ENCODE peak calls at places on chromosomes 11 and 22, in four cellular contexts. B is K562, L is HepG2, J is GM12878. G is an unnamed sample.

GRCh38 chr11:28649922-28650321 is 541.7 kb downstream of the METTL15 start:
- DNase-seq in B (no peak), L (no peak), J (no peak), G (no peak)

GRCh38 chr11:29527391-29527936 is 489.4 kb downstream of the KCNA4 start:
- DNase-seq in B (no peak), L (peak), J (no peak), G (no peak)

GRCh38 chr11:129375731-129376657 is at the start of gene BARX2:
- DNase-seq in B (no peak), L (peak), J (no peak), G (peak)

GRCh38 chr11:2914475-2915195 is 14.6 kb downstream of the PHLDA2 start:
- DNase-seq in B (no peak), L (no peak), J (no peak), G (no peak)

GRCh38 chr22:27327981-27328721 is 473.4 kb downstream of the MN1 start:
- DNase-seq in B (no peak), L (no peak), J (no peak), G (no peak)

GRCh38 chr22:28514314-28514713 is 165.3 kb downstream of the TTC28 start:
- DNase-seq in B (no peak), L (no peak), J (no peak), G (no peak)

GRCh38 chr22:39176067-39176621 is 23.7 kb upstream of the CBX7 start:
- DNase-seq in B (no peak), L (peak), J (no peak), G (no peak)

GRCh38 chr11:103798456-103798855 is 238.0 kb upstream of the DDI1 start:
- DNase-seq in B (no peak), L (no peak), J (no peak), G (no peak)

GRCh38 chr22:27629908-27630733 is 171.4 kb downstream of the MN1 start:
- DNase-seq in B (no peak), L (no peak), J (no peak), G (no peak)

GRCh38 chr11:78351193-78351592 is 66.4 kb downstream of the GAB2 start:
- DNase-seq in B (no peak), L (no peak), J (no peak), G (no peak)

GRCh38 chr22:36862251-36863242 is 1.7 kb downstream of the NCF4 start:
- DNase-seq in B (no peak), L (no peak), J (peak), G (no peak)

GRCh38 chr22:46737105-46737975 is 712 bp downstream of the CERK start:
- DNase-seq in B (peak), L (no peak), J (no peak), G (peak)

GRCh38 chr11:128713595-128713994 is 19.7 kb downstream of the FLI1 start:
- DNase-seq in B (no peak), L (no peak), J (no peak), G (no peak)

GRCh38 chr22:50256936-50257440 is 4.5 kb downstream of the MAPK12 start:
- DNase-seq in B (no peak), L (no peak), J (no peak), G (no peak)

GRCh38 chr11:69123593-69124545 is 31.9 kb upstream of the SMIM38 start:
- DNase-seq in B (no peak), L (no peak), J (no peak), G (no peak)

GRCh38 chr11:63445720-63446119 is 45.2 kb downstream of the PLAAT5 start:
- DNase-seq in B (no peak), L (no peak), J (no peak), G (no peak)

GRCh38 chr22:25881353-25881752 is 139.4 kb downstream of the MYO18B start:
- DNase-seq in B (no peak), L (no peak), J (no peak), G (no peak)

GRCh38 chr22:48574776-48575566 is 1252.7 kb downstream of the BRD1 start:
- DNase-seq in B (no peak), L (peak), J (no peak), G (no peak)

GRCh38 chr22:35349704-35350538 is 31.0 kb upstream of the HMOX1 start:
- DNase-seq in B (no peak), L (no peak), J (no peak), G (no peak)

GRCh38 chr22:35465109-35465701 is 65.3 kb downstream of the MCM5 start:
- DNase-seq in B (no peak), L (peak), J (no peak), G (no peak)

GRCh38 chr22:36756031-36756430 is 19.9 kb downstream of the IFT27 start:
- DNase-seq in B (no peak), L (no peak), J (no peak), G (no peak)

GRCh38 chr11:94623120-94623735 is 56.1 kb downstream of the PIWIL4 start:
- DNase-seq in B (peak), L (peak), J (peak), G (peak)

GRCh38 chr22:42283288-42284229 is 13.1 kb upstream of the TCF20 start:
- DNase-seq in B (peak), L (no peak), J (no peak), G (no peak)

GRCh38 chr11:1763336-1763795 is 361 bp downstream of the CTSD start:
- DNase-seq in B (peak), L (no peak), J (no peak), G (no peak)
- TF ChIP-seq TARDBP in B (no peak), L (no peak), J (no peak), G (no peak)

DNA sequence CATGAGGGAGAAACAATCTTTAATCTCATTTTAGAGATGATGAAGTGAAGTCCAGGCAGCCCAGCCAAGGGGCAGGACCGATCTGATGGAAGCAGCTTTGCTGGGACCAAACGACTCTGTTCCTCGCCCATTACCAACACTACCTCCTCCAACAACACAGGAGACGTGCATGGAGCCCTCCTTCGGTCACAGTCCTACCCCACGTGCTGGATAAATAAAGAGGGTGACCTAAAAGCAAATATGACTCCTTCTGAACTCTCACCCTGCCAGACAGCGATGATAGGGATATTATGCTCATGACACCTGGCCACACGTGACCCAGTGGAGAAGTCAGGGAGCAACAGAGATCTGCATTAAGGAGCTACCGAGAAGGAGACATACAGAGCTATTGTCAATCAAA is 26.0 kb downstream of the SCGB1A1 start:
- DNase-seq in B (no peak), L (no peak), J (no peak), G (no peak)
- TF ChIP-seq FOXM1 in B (no peak), L (no peak), J (no peak), G (no peak)

DNA sequence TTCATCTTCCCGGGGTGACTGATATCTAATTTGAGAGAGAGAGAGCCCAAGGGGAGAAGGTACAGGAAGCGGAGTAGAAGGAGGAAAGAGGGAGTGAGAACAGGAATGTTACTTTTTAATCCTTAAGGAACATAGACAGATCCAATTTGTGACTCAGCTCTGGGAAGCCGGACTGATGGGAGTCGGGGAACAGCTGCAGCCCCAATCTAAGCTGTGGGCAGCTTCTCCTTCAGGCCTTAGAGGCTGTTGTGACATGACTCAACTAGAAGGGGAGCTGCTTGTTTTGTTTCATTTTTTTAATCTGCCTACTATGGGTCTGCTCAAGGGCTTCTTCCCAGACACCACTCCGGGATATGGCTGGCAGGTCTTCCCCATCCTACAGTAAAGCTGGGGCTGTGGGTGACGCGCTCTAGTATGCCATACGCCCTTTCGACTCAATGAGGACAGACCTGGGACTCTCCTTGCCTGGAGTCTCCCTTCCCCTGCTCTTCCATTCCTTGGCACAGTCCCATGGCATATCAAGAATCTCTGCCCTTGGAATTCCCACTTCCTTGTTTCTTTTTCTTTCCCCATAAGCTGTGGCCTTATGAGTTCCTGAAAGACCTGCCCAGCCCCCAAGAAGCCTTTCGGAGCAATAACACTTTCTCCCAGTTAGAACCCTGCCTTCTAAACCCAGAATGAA is 103.3 kb upstream of the AKIP1 start:
- DNase-seq in B (no peak), L (no peak), J (no peak), G (no peak)
- TF ChIP-seq TARDBP in B (no peak), L (no peak), J (no peak), G (no peak)

DNA sequence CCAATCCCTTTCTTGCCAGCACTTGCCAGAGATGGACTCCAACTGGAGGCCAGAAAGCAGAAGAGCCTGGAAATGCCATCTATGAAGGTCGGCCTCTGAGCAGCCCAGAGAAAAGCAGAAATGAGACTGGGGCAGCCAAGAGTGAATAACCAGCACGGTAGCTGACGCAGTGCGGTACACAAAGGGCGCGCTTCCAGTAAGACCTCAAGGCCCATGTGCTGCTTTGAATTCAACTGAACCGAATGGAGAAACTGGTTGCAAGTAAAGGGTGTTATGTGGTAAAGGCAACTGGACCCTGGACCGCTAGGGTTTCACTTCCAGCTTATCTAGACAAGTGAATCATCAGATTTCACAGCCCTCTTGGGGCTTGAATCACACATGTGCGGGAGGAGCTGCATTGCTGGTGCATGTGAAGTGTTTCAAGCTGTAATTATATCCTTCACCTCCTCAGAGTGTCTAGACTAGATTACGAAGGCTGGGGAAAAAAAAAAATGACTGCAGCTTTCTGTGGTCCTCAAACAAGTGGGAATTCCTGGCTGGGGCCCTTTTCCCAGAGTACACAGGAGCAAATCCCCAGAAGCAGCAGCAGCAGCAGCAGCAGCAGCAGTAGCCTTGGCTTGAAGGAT is 128.9 kb downstream of the CCDC34 start:
- DNase-seq in B (no peak), L (peak), J (peak), G (peak)
- TF ChIP-seq FOXM1 in B (no peak), L (no peak), J (no peak), G (no peak)

GRCh38 chr11:33691051-33691864 is 9.4 kb downstream of the C11orf91 start:
- DNase-seq in B (no peak), L (peak), J (no peak), G (no peak)

GRCh38 chr11:33689089-33689488 is 11.5 kb downstream of the C11orf91 start:
- DNase-seq in B (no peak), L (no peak), J (no peak), G (no peak)

GRCh38 chr11:33692013-33692504 is 8.6 kb downstream of the C11orf91 start:
- DNase-seq in B (no peak), L (peak), J (no peak), G (no peak)

GRCh38 chr11:33689506-33689905 is 11.1 kb downstream of the C11orf91 start:
- DNase-seq in B (no peak), L (no peak), J (no peak), G (no peak)

GRCh38 chr11:33690290-33691050 is 10.2 kb downstream of the C11orf91 start:
- DNase-seq in B (no peak), L (peak), J (no peak), G (no peak)
- TF ChIP-seq TARDBP in B (no peak), L (no peak), J (no peak), G (no peak)

GRCh38 chr11:131246589-131247164 is 123.7 kb upstream of the NTM start:
- DNase-seq in B (peak), L (peak), J (no peak), G (peak)

GRCh38 chr11:131248588-131248987 is 121.8 kb upstream of the NTM start:
- DNase-seq in B (no peak), L (no peak), J (no peak), G (no peak)

GRCh38 chr11:131242616-131243015 is 127.8 kb upstream of the NTM start:
- DNase-seq in B (no peak), L (no peak), J (no peak), G (no peak)

GRCh38 chr11:131240421-131240820 is 130.0 kb upstream of the NTM start:
- DNase-seq in B (no peak), L (no peak), J (no peak), G (no peak)

DNA sequence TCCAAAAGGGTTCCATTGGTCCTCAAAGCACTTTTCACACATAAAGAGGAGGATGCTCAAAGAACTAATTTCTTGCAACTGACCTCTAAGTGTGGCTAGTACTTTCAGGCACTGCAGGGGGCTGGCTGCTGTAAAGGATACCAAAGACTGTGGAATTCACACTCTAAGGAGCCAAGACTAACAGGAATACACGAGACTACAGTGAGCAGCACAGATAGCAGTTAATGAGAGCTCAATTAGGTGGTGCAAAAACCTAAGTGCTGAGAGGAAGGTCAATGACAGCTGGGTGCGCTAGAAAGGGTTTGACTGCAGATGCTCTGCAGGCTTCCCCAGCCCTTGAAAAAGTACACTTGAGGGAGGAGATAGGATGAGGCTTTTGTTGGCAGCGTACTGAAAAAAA is 124.3 kb upstream of the NTM start:
- DNase-seq in B (no peak), L (no peak), J (no peak), G (no peak)
- TF ChIP-seq FOXM1 in B (no peak), L (no peak), J (no peak), G (no peak)

GRCh38 chr11:16326679-16327297 is 29.6 kb downstream of the SOX6 start:
- DNase-seq in B (no peak), L (no peak), J (no peak), G (no peak)

GRCh38 chr11:16317712-16318111 is 38.6 kb downstream of the SOX6 start:
- DNase-seq in B (no peak), L (no peak), J (no peak), G (no peak)

GRCh38 chr11:16321148-16321547 is 35.2 kb downstream of the SOX6 start:
- DNase-seq in B (no peak), L (no peak), J (no peak), G (no peak)

GRCh38 chr11:16318320-16318719 is 38.0 kb downstream of the SOX6 start:
- DNase-seq in B (no peak), L (no peak), J (no peak), G (no peak)

DNA sequence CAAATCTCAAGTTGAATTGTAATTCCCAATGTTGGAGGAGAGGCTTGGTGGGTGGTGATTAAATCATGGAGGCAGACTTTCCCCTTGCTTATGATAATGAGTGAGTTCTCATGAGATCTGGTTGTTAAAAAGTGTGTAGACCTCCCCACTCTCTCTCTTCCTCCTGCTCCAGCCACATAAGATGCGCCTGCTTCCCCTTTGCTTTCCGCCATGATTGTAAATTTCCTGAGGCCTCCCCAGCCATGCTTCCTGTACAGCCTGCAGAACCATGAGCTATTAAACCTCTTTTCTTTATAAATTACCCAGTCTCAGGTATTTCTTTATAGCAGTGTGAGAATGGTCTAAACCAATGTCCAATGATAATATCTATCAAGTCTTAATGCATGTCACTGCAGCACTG is 34.2 kb downstream of the SOX6 start:
- DNase-seq in B (no peak), L (no peak), J (no peak), G (no peak)
- TF ChIP-seq TARDBP in B (no peak), L (no peak), J (no peak), G (no peak)

DNA sequence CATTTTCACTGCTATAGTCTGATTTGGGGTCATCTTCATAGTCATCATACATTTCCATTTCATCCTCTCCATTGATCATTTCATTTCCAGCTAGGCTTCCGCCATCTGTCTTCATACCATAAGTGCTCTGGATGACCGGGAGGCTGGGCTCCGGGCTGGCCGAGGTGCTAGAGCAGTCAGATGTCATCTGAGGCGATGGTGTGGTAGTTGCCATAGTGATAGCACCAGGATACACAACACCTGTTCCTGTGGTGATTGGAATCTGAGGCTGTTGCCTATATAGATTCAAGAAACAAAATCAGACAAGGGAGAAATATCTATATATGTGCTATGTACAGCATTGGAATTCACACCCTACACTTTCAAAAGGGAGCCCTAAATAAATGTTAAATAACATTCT is 383.5 kb downstream of the SOX6 start:
- DNase-seq in B (no peak), L (no peak), J (no peak), G (no peak)
- TF ChIP-seq FOXM1 in B (no peak), L (no peak), J (no peak), G (no peak)

GRCh38 chr11:64744544-64745218 is 739 bp upstream of the RASGRP2 start:
- DNase-seq in B (peak), L (no peak), J (no peak), G (no peak)
- TF ChIP-seq TARDBP in B (no peak), L (no peak), J (no peak), G (no peak)

GRCh38 chr11:13939952-13940610 is 22.4 kb upstream of the SPON1 start:
- DNase-seq in B (no peak), L (no peak), J (no peak), G (no peak)
- TF ChIP-seq FOXM1 in B (no peak), L (no peak), J (no peak), G (no peak)